ENCODE peak calls at places on chromosomes 3 and 15, in five cellular contexts. One of them, this sample, is unnamed.
A peak's percentile ranks its signal among the peaks of the same experiment; 100 is the strongest.

GRCh38 chr3:133464573-133464972 is 64.7 kb downstream of the BFSP2 start:
- DNase-seq in MCF 10A: peak; percentile 48
- DNase-seq in mesothelial cell of epicardium: no peak
- DNase-seq in GM12865: peak; percentile 59
- DNase-seq in colonic mucosa: no peak
- DNase-seq in this sample: no peak

GRCh38 chr15:93024716-93025624 is 64.0 kb downstream of the RGMA start:
- DNase-seq in GM12865: no peak
- DNase-seq in colonic mucosa: no peak
- DNase-seq in MCF 10A: no peak
- DNase-seq in mesothelial cell of epicardium: no peak
- DNase-seq in this sample: no peak

GRCh38 chr3:71958533-71958932 is 173.6 kb upstream of the PROK2 start:
- DNase-seq in mesothelial cell of epicardium: no peak
- DNase-seq in colonic mucosa: no peak
- DNase-seq in MCF 10A: no peak
- DNase-seq in GM12865: peak; percentile 76
- DNase-seq in this sample: no peak

GRCh38 chr3:131109156-131109555 is 82.5 kb downstream of the NEK11 start:
- DNase-seq in MCF 10A: no peak
- DNase-seq in GM12865: no peak
- DNase-seq in colonic mucosa: no peak
- DNase-seq in mesothelial cell of epicardium: no peak
- DNase-seq in this sample: no peak

GRCh38 chr3:143081844-143082778 is 37.5 kb upstream of the CHST2 start:
- DNase-seq in GM12865: peak; percentile 91
- DNase-seq in MCF 10A: no peak
- DNase-seq in colonic mucosa: no peak
- DNase-seq in mesothelial cell of epicardium: no peak
- DNase-seq in this sample: no peak

GRCh38 chr3:138964923-138965322 is 17.9 kb downstream of the FOXL2NB start:
- DNase-seq in colonic mucosa: no peak
- DNase-seq in GM12865: no peak
- DNase-seq in MCF 10A: no peak
- DNase-seq in mesothelial cell of epicardium: no peak
- DNase-seq in this sample: no peak

GRCh38 chr3:186979837-186980236 is 49.5 kb downstream of the ST6GAL1 start:
- DNase-seq in mesothelial cell of epicardium: no peak
- DNase-seq in colonic mucosa: no peak
- DNase-seq in MCF 10A: peak; percentile 6
- DNase-seq in GM12865: no peak
- DNase-seq in this sample: no peak

GRCh38 chr3:67291287-67292252 is 293.5 kb downstream of the KBTBD8 start:
- DNase-seq in MCF 10A: peak; percentile 3
- DNase-seq in mesothelial cell of epicardium: no peak
- DNase-seq in GM12865: no peak
- DNase-seq in colonic mucosa: no peak
- DNase-seq in this sample: no peak

GRCh38 chr3:166444756-166445155 is 607.5 kb upstream of the BCHE start:
- DNase-seq in mesothelial cell of epicardium: no peak
- DNase-seq in GM12865: no peak
- DNase-seq in MCF 10A: peak; percentile 98
- DNase-seq in colonic mucosa: no peak
- DNase-seq in this sample: no peak

GRCh38 chr3:108907194-108907593 is 46.5 kb downstream of the GUCA1C start:
- DNase-seq in mesothelial cell of epicardium: no peak
- DNase-seq in colonic mucosa: no peak
- DNase-seq in GM12865: no peak
- DNase-seq in MCF 10A: no peak
- DNase-seq in this sample: no peak

GRCh38 chr3:185065059-185065458 is 87.8 kb downstream of the C3orf70 start:
- DNase-seq in mesothelial cell of epicardium: no peak
- DNase-seq in colonic mucosa: no peak
- DNase-seq in MCF 10A: no peak
- DNase-seq in GM12865: no peak
- DNase-seq in this sample: no peak
- TF ChIP-seq CTCF in mesothelial cell of epicardium: no peak
- TF ChIP-seq CTCF in colonic mucosa: no peak
- TF ChIP-seq CTCF in MCF 10A: no peak
- TF ChIP-seq CTCF in GM12865: peak; percentile 9
- TF ChIP-seq CTCF in this sample: no peak

DNA sequence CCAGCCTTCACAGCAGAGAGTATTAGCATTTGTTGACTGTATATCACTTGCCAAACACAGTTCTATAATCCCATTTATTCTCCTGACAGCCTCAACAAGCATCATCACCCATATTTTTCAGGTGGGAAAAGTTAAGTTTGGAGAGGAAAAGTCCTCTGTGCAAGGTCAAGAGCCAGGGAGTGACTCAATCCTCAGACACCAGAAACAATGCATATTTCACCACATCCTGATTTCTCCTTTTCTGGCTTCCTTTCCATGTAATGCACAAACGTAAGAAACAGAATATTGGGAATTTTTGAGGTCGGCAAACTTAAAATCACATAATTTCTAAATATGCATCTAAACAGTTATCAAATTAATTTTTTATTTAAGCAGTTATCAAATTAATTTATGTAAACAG is 116.0 kb upstream of the GADL1 start:
- DNase-seq in GM12865: no peak
- DNase-seq in mesothelial cell of epicardium: no peak
- DNase-seq in colonic mucosa: no peak
- DNase-seq in MCF 10A: peak; percentile 59
- DNase-seq in this sample: no peak
- TF ChIP-seq CTCF in GM12865: no peak
- TF ChIP-seq CTCF in mesothelial cell of epicardium: no peak
- TF ChIP-seq CTCF in colonic mucosa: no peak
- TF ChIP-seq CTCF in MCF 10A: no peak
- TF ChIP-seq CTCF in this sample: no peak

DNA sequence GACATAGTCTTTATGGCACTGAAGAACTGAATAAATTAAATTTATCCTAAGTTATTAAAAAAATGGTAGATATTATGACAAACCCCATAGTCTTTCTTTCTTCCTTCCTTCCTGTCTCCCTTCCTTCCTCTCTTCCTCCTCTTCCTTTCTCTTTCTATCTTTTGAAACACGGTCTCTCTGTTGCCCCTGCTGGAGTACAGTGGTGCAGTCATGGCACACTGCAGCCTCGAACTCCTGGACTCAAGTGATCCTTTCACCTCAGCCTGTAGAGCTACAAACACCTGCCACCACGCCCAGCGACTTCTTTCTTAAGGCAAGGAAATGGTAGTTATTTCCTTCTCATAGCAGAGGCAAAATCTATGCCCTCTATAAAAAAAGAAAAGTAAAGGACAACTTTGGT is 354.6 kb downstream of the GAP43 start:
- DNase-seq in GM12865: no peak
- DNase-seq in colonic mucosa: no peak
- DNase-seq in mesothelial cell of epicardium: no peak
- DNase-seq in MCF 10A: no peak
- DNase-seq in this sample: no peak
- TF ChIP-seq CTCF in GM12865: no peak
- TF ChIP-seq CTCF in colonic mucosa: no peak
- TF ChIP-seq CTCF in mesothelial cell of epicardium: no peak
- TF ChIP-seq CTCF in MCF 10A: no peak
- TF ChIP-seq CTCF in this sample: no peak

GRCh38 chr3:14789640-14790285 is 29.0 kb upstream of the FGD5 start:
- DNase-seq in mesothelial cell of epicardium: peak; percentile 8
- DNase-seq in colonic mucosa: no peak
- DNase-seq in GM12865: no peak
- DNase-seq in MCF 10A: no peak
- DNase-seq in this sample: no peak

GRCh38 chr3:14793126-14793857 is 25.5 kb upstream of the FGD5 start:
- DNase-seq in GM12865: no peak
- DNase-seq in colonic mucosa: no peak
- DNase-seq in MCF 10A: no peak
- DNase-seq in mesothelial cell of epicardium: no peak
- DNase-seq in this sample: no peak

GRCh38 chr3:14789221-14789620 is 29.5 kb upstream of the FGD5 start:
- DNase-seq in colonic mucosa: no peak
- DNase-seq in GM12865: no peak
- DNase-seq in MCF 10A: no peak
- DNase-seq in mesothelial cell of epicardium: no peak
- DNase-seq in this sample: no peak

GRCh38 chr3:14792691-14793121 is 26.1 kb upstream of the FGD5 start:
- DNase-seq in GM12865: no peak
- DNase-seq in colonic mucosa: no peak
- DNase-seq in MCF 10A: no peak
- DNase-seq in mesothelial cell of epicardium: no peak
- DNase-seq in this sample: no peak

DNA sequence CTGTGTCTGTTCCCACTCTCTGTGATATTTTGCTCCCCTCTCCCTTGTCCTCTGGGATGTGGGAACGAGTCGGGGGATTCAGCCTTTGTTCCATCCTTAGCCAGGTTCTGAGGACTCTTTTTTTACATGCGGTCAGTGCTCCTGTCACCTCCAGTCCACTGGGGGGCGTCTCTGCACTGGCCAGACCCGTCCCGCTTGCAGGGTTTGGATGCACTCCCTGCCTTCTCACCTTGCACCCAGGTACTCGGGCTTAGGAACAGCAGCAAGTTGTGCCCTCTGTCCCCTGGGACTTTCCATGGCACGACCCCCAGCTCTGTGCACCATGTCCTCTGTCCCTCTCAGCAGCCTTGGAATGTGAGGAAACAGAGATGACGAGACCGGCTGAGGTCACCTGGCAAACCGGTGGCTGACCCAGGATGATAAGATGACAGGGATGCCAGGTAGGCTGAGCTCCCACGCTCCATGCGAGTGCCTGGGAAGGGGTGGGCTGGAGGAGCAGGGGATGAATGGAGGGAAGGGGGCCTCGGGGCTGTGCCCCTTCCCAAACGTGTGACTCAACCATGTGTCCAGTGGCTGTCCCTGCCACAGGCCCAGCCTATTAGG is 27.3 kb upstream of the FGD5 start:
- DNase-seq in GM12865: peak; percentile 67
- DNase-seq in colonic mucosa: peak; percentile 76
- DNase-seq in MCF 10A: peak; percentile 60
- DNase-seq in mesothelial cell of epicardium: peak; percentile 30
- DNase-seq in this sample: peak; percentile 55
- TF ChIP-seq CTCF in GM12865: peak; percentile 76
- TF ChIP-seq CTCF in colonic mucosa: peak; percentile 53
- TF ChIP-seq CTCF in MCF 10A: peak; percentile 55
- TF ChIP-seq CTCF in mesothelial cell of epicardium: peak; percentile 56
- TF ChIP-seq CTCF in this sample: peak; percentile 75

GRCh38 chr3:54773251-54773650 is 154.6 kb downstream of the LRTM1 start:
- DNase-seq in GM12865: no peak
- DNase-seq in mesothelial cell of epicardium: no peak
- DNase-seq in colonic mucosa: no peak
- DNase-seq in MCF 10A: no peak
- DNase-seq in this sample: no peak
- TF ChIP-seq CTCF in GM12865: no peak
- TF ChIP-seq CTCF in mesothelial cell of epicardium: no peak
- TF ChIP-seq CTCF in colonic mucosa: no peak
- TF ChIP-seq CTCF in MCF 10A: no peak
- TF ChIP-seq CTCF in this sample: no peak

GRCh38 chr3:184748219-184749135 is 36.6 kb upstream of the MAGEF1 start:
- DNase-seq in GM12865: peak; percentile 61
- DNase-seq in colonic mucosa: no peak
- DNase-seq in mesothelial cell of epicardium: no peak
- DNase-seq in MCF 10A: peak; percentile 73
- DNase-seq in this sample: no peak
- TF ChIP-seq CTCF in GM12865: peak; percentile 37
- TF ChIP-seq CTCF in colonic mucosa: no peak
- TF ChIP-seq CTCF in mesothelial cell of epicardium: peak; percentile 33
- TF ChIP-seq CTCF in MCF 10A: peak; percentile 60
- TF ChIP-seq CTCF in this sample: peak; percentile 54

GRCh38 chr15:40739854-40740253 is 15.2 kb downstream of the RMDN3 start:
- DNase-seq in colonic mucosa: no peak
- DNase-seq in GM12865: no peak
- DNase-seq in MCF 10A: no peak
- DNase-seq in mesothelial cell of epicardium: no peak
- DNase-seq in this sample: no peak
- TF ChIP-seq CTCF in colonic mucosa: no peak
- TF ChIP-seq CTCF in GM12865: no peak
- TF ChIP-seq CTCF in MCF 10A: no peak
- TF ChIP-seq CTCF in mesothelial cell of epicardium: no peak
- TF ChIP-seq CTCF in this sample: no peak

GRCh38 chr3:151916781-151917180 is 43.3 kb downstream of the SUCNR1 start:
- DNase-seq in mesothelial cell of epicardium: no peak
- DNase-seq in MCF 10A: no peak
- DNase-seq in colonic mucosa: no peak
- DNase-seq in GM12865: no peak
- DNase-seq in this sample: no peak

GRCh38 chr3:151919446-151919845 is 46.0 kb downstream of the SUCNR1 start:
- DNase-seq in mesothelial cell of epicardium: no peak
- DNase-seq in GM12865: no peak
- DNase-seq in MCF 10A: no peak
- DNase-seq in colonic mucosa: no peak
- DNase-seq in this sample: no peak

GRCh38 chr3:151923901-151924300 is 50.5 kb downstream of the SUCNR1 start:
- DNase-seq in MCF 10A: peak; percentile 30
- DNase-seq in colonic mucosa: no peak
- DNase-seq in GM12865: no peak
- DNase-seq in mesothelial cell of epicardium: no peak
- DNase-seq in this sample: no peak

GRCh38 chr3:151918253-151919029 is 45.0 kb downstream of the SUCNR1 start:
- DNase-seq in mesothelial cell of epicardium: no peak
- DNase-seq in GM12865: peak; percentile 56
- DNase-seq in MCF 10A: peak; percentile 50
- DNase-seq in colonic mucosa: no peak
- DNase-seq in this sample: no peak

DNA sequence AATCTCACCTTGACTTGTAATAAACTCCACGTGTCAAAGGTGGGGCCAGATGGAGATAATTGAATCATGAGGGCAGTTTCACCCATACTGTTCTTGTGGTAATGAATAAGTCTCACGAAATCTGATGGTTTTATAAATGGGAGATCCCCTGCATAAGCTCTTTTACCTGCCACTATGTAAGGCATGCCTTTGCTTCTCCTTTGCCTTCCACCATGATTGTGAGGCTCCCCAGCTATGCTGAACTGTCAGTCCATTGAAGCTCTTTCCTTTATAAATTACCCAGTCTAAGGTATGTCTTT is 45.5 kb downstream of the SUCNR1 start:
- DNase-seq in colonic mucosa: no peak
- DNase-seq in GM12865: no peak
- DNase-seq in MCF 10A: no peak
- DNase-seq in mesothelial cell of epicardium: no peak
- DNase-seq in this sample: no peak
- TF ChIP-seq CTCF in colonic mucosa: no peak
- TF ChIP-seq CTCF in GM12865: no peak
- TF ChIP-seq CTCF in MCF 10A: no peak
- TF ChIP-seq CTCF in mesothelial cell of epicardium: no peak
- TF ChIP-seq CTCF in this sample: no peak